ENCODE peak calls at places on chromosomes 7 and 10, in five cellular contexts. T is transverse colon, V is IMR-90, F is esophagus muscularis mucosa, W is sigmoid colon. Z is an unnamed sample.

GRCh38 chr7:42373285-42373684 is 136.3 kb upstream of the GLI3 start:
- DNase-seq in F (no peak), V (no peak), T (no peak), W (no peak), Z (no peak)

GRCh38 chr10:6023661-6024333 is 38.4 kb downstream of the IL2RA start:
- DNase-seq in W (no peak), F (peak), T (no peak), V (no peak), Z (no peak)

GRCh38 chr7:94439893-94440381 is 45.2 kb downstream of the COL1A2 start:
- DNase-seq in F (no peak), V (peak), W (no peak), T (no peak), Z (no peak)

GRCh38 chr7:144691240-144691639 is 144.6 kb downstream of the TPK1 start:
- DNase-seq in W (no peak), V (no peak), F (no peak), T (no peak), Z (no peak)

GRCh38 chr10:91298224-91298862 is 77.9 kb downstream of the PCGF5 start:
- DNase-seq in V (peak), W (peak), F (no peak), T (peak), Z (peak)

GRCh38 chr10:23294638-23295247 is 49.9 kb downstream of the C10orf67 start:
- DNase-seq in V (peak), W (no peak), F (no peak), T (no peak), Z (no peak)

GRCh38 chr7:105805619-105806018 is 70.8 kb downstream of the ATXN7L1 start:
- DNase-seq in V (peak), F (no peak), T (no peak), W (no peak), Z (no peak)

GRCh38 chr10:29243750-29244149 is 45.1 kb upstream of the LYZL1 start:
- DNase-seq in W (no peak), V (no peak), F (no peak), T (no peak), Z (no peak)

GRCh38 chr10:30491204-30491603 is 57.2 kb downstream of the MAP3K8 start:
- DNase-seq in F (no peak), T (no peak), V (peak), W (no peak), Z (peak)

DNA sequence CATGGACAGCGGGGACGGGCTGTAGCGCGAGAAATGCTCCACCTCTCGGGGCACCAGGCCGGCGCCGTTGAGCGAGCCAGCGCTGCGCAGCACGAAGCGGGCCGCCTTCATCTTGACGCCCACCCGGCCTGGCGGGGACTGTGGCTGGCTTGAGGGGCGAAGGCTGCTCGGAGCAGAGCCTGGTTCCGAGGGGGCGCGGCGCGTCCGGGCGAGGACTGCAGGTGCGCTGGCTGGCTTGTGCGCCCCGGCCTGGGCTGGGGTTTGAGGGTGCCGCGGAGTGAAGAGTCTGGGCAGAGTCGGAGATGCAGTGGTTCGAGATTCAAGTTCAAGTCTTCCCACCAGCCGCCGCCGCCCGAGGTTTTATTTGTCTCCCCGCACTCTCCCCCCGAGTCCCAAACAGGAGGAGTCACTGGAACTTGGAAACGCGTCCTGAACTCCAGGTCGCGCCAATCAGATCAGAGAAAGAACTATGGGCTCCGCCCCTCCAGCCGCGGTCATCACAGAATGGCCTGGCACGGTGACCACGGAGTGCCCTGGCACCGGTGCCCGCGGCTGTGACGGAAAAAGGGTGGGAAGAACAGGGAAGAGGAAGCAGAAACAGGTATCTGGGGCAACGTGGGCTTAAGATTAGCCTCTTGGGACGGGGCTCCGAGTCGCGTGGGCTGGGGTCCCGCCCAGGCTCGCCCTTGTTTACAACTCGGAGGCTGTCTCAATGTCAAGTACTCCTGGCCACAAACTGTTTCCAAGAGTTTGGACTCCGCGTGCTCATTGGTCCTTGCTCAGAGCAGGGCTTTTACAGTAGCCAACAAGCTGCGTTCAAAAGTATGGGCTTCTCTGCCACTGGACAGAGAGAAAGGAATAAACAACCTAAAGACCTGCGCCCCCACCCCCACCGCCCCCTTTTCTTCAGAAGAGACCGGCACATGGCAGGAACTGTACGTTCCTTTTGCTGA is at the start of gene PDK4:
- DNase-seq in V (peak), T (peak), W (peak), F (peak), Z (peak)
- TF ChIP-seq POLR2A in V (no peak), T (peak), W (peak), F (peak), Z (no peak)

GRCh38 chr7:127585044-127585953 is at the start of gene GCC1:
- DNase-seq in V (peak), W (peak), F (peak), T (peak), Z (peak)
- TF ChIP-seq POLR2A in V (peak), W (peak), F (peak), T (peak), Z (peak)

GRCh38 chr7:2072042-2072441 is 160.7 kb downstream of the MAD1L1 start:
- DNase-seq in W (no peak), F (no peak), T (no peak), V (no peak), Z (no peak)
- TF ChIP-seq POLR2A in W (no peak), F (no peak), T (no peak), V (no peak), Z (no peak)

DNA sequence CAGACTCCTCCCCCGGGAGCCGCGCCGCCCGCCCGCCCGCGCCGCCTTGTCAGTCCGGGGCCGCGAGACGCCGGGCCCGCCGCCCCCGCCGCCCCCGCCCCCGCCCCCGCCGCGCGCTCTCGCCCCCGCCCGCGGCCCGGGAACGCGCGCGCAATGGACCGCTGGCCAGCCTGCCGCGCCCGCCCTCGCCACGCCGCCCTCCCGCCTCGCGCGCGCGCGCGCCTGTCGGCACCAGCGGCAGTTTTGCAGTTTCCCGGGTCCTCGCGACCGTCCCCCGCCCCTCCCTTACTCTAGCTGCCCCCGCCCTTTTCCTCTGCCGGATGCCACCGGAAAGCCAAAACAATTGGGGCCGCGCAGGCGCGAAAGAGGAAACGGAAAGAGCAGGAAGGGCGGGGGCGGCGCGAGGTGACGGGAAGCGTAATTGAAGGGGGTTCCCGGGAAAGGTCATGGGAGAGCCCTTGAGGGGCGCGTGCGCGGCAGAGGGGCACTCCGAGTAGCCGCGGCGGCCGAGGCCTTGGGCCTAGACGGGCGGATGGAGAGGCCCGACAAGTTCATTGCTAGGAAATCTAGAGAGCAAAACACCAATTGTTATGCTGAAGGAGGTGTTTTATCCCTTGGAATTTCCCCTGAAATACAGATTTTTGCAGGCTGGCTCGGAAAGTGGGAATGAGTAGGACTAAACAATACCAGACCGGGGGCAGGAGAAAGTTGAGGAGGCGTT is 400 bp upstream of the KBTBD2 start:
- DNase-seq in T (peak), W (peak), F (peak), V (peak), Z (peak)
- TF ChIP-seq POLR2A in T (peak), W (peak), F (peak), V (peak), Z (peak)

DNA sequence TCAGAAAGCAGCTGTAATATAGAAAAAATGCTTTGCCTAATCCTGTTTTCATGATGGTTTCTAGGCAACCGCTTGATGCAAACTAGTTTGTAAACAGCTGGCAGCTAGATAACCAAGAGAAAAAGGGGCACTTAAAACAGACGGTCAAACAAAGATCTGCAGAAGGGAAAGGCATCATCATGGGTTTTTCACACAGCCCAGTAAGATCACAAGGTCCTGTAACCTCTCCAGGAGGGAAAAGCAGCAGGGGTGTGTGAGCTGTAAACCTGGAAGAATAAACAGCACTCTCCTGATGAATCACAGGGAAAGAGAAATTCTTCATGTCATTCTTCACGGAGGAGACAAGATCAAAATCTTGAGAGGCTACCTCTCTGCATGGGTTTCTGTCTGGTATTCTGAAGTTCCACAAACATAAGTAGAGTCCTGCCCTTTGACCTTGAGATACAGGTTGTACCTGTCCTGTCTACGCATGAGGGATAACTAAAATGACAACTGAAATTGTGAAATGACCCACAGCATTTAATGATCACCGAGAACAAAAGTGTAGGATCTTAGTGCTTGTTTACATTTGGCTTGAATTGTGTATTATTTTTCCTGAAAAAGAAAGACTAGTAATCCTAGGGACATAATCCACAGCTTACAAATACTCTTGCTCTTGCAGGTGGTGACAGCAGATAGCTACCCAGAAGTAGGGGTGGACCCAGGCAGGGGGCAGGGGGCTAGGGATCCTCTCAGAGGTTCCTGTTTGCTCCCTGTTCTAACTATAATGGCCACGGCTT is 48.0 kb downstream of the CREB3L2 start:
- DNase-seq in W (no peak), V (peak), F (no peak), T (peak), Z (peak)
- TF ChIP-seq POLR2A in W (no peak), V (peak), F (no peak), T (no peak), Z (no peak)

GRCh38 chr10:95278061-95278988 is 12.5 kb downstream of the PDLIM1 start:
- DNase-seq in T (no peak), V (peak), W (peak), F (peak), Z (no peak)
- TF ChIP-seq POLR2A in T (no peak), V (no peak), W (no peak), F (no peak), Z (no peak)

GRCh38 chr7:64905133-64905532 is 2.1 kb downstream of the ZNF273 start:
- DNase-seq in F (no peak), W (no peak), T (no peak), V (no peak), Z (no peak)

GRCh38 chr7:64905547-64905946 is 2.5 kb downstream of the ZNF273 start:
- DNase-seq in F (no peak), W (no peak), T (no peak), V (no peak), Z (no peak)

GRCh38 chr7:64907641-64908326 is 4.7 kb downstream of the ZNF273 start:
- DNase-seq in T (no peak), V (peak), W (no peak), F (no peak), Z (no peak)

GRCh38 chr7:64904008-64904407 is 935 bp downstream of the ZNF273 start:
- DNase-seq in V (no peak), F (no peak), T (no peak), W (no peak), Z (no peak)

DNA sequence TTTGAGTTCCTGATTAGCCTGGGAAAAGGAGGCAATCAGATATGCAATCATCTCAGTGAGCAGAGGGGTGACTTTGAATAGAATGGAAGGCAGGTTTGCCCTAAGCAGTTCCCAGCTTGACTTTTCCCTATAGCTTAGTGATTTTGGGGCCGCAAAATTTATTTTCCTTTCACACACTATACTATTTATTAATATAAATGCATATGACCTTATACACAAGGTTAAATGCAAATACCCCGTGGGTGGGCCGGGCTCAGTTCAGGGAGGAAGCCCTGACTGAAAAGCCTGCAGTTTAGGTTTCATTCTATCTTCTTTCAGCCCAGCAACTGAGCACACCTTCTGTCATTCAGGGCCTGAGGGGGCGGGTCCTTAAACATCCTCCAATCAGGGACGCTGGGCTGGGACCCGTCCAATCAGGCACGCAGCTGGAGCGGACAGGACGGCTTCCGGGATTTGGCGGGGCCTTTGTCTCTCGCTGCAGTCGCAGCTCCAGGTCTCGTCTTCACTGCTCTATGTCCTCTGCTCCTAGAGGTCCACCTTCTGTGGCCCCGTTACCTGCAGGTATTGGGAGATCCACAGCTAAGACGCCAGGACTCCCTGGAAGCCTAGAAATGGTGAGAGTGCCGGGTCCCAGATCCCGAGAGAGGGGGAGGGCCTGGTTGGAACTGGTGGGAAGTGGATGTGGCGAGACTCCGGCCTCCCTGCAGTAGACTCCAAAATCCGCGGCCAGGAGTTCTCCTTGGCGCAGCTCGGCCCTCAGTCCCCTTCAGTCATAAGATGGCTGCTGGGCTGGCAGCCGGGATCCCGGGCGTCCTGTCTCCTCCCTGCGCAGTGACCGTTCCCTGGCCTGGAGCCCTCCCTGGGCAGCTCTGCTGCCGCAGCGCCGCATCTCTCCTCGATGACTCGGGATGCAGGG is at the start of gene ZNF273:
- DNase-seq in W (peak), F (peak), T (peak), V (peak), Z (peak)
- TF ChIP-seq POLR2A in W (peak), F (peak), T (peak), V (peak), Z (peak)

GRCh38 chr10:71860243-71861029 is 9.4 kb upstream of the PSAP start:
- DNase-seq in W (peak), F (peak), T (peak), V (peak), Z (peak)
- TF ChIP-seq POLR2A in W (no peak), F (no peak), T (no peak), V (peak), Z (peak)

Z was measured in H54.